ENCODE peak calls at places on chromosomes 11 and 22, in eight cellular contexts. X, L, M, I, S, J, T and E are unnamed samples.
A peak's percentile ranks its signal among the peaks of the same experiment; 100 is the strongest.

GRCh38 chr22:46038516-46039430 is 61.8 kb upstream of the WNT7B start:
- DNase-seq in X (no peak), L (no peak), M (no peak), I (no peak), S (no peak), J (no peak), T (no peak), E (no peak)

GRCh38 chr11:95279921-95280861 is 49.2 kb upstream of the SESN3 start:
- DNase-seq in X (no peak), L (peak; percentile 13), M (peak; percentile 18), I (peak; percentile 24), S (no peak), J (peak; percentile 22), T (peak; percentile 15), E (no peak)

GRCh38 chr11:95684701-95685100 is 104.9 kb downstream of the FAM76B start:
- DNase-seq in X (no peak), L (no peak), M (no peak), I (no peak), S (no peak), J (no peak), T (no peak), E (no peak)

GRCh38 chr11:119756169-119756568 is 27.2 kb upstream of the NECTIN1 start:
- DNase-seq in X (no peak), L (no peak), M (no peak), I (no peak), S (no peak), J (no peak), T (no peak), E (no peak)

GRCh38 chr22:40348025-40348658 is 1.8 kb downstream of the ADSL start:
- DNase-seq in X (no peak), L (peak; percentile 60), M (peak; percentile 39), I (peak; percentile 34), S (peak; percentile 69), J (no peak), T (no peak), E (peak; percentile 78)

GRCh38 chr22:39928556-39929401 is 27.9 kb downstream of the GRAP2 start:
- DNase-seq in X (no peak), L (no peak), M (no peak), I (no peak), S (no peak), J (no peak), T (no peak), E (no peak)

GRCh38 chr11:5504403-5504891 is 5.3 kb downstream of the UBQLN3 start:
- DNase-seq in X (no peak), L (no peak), M (no peak), I (peak; percentile 28), S (no peak), J (no peak), T (no peak), E (no peak)

GRCh38 chr11:113473983-113474361 is 1.2 kb downstream of the DRD2 start:
- DNase-seq in X (no peak), L (no peak), M (no peak), I (no peak), S (no peak), J (no peak), T (no peak), E (no peak)

GRCh38 chr11:2825886-2826678 is 59.5 kb downstream of the CDKN1C start:
- DNase-seq in X (peak; percentile 32), L (no peak), M (peak; percentile 76), I (peak; percentile 46), S (peak; percentile 95), J (no peak), T (peak; percentile 94), E (no peak)

GRCh38 chr11:32586576-32587190 is 3.1 kb downstream of the EIF3M start:
- DNase-seq in X (no peak), L (no peak), M (no peak), I (peak; percentile 13), S (peak; percentile 20), J (no peak), T (no peak), E (peak; percentile 33)
- H3K4me3 ChIP-seq in X (no peak overlapping the region), L (no peak overlapping the region), M (no peak overlapping the region), I (no peak overlapping the region), S (no peak overlapping the region), J (no peak overlapping the region), T (no peak overlapping the region), E (no peak overlapping the region)

GRCh38 chr11:63890368-63890767 is 26.6 kb downstream of the RCOR2 start:
- DNase-seq in X (no peak), L (no peak), M (no peak), I (no peak), S (no peak), J (no peak), T (no peak), E (no peak)
- H3K4me3 ChIP-seq in X (no peak overlapping the region), L (no peak overlapping the region), M (no peak overlapping the region), I (no peak overlapping the region), S (no peak overlapping the region), J (no peak overlapping the region), T (no peak overlapping the region), E (no peak overlapping the region)

DNA sequence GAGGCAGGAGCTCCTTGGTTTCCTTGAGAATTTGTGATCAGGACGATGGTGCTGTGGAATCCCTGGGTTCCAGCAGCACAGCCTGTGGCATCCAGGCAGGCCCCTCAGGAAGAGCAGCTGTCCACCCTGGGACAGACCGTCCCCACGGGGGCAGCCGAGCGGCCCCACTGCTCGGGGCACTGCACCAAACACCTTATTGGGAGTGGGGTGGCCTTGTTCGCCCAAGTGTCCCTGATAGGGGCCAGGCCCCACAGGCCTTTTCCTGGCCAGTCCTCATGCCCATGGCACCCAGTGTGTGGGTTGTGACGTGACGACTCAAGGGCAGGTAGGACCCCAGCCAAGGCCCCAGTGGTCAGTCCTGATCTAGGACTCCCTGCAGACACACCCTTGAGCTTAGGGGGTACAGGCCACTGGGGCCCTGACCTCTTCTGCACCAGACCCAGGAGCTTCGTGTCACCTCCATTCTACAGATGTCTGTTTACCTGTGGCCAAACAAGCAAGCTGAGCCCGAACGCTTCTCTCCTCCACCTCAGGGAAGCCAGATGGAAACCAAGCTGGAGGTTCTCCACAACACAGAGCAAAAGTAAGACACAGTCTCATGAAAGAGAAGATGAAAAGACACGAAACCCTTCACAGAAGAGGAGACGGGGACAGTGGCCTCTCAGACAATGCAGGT is 1.5 kb upstream of the BRD1 start:
- DNase-seq in X (no peak), L (no peak), M (no peak), I (no peak), S (no peak), J (no peak), T (no peak), E (no peak)
- H3K4me3 ChIP-seq in X (no peak overlapping the region), L (no peak overlapping the region), M (no peak overlapping the region), I (no peak overlapping the region), S (no peak overlapping the region), J (no peak overlapping the region), T (no peak overlapping the region), E (no peak overlapping the region)

GRCh38 chr11:70158201-70158600 is 44.9 kb upstream of the FADD start:
- DNase-seq in X (no peak), L (no peak), M (peak; percentile 29), I (peak; percentile 70), S (peak; percentile 13), J (no peak), T (no peak), E (peak; percentile 73)

GRCh38 chr11:70158757-70159389 is 44.2 kb upstream of the FADD start:
- DNase-seq in X (no peak), L (no peak), M (no peak), I (no peak), S (no peak), J (no peak), T (no peak), E (no peak)

GRCh38 chr11:70156291-70157037 is 46.6 kb upstream of the FADD start:
- DNase-seq in X (no peak), L (no peak), M (no peak), I (no peak), S (no peak), J (no peak), T (no peak), E (no peak)

GRCh38 chr11:70161043-70161625 is 42.0 kb upstream of the FADD start:
- DNase-seq in X (no peak), L (no peak), M (no peak), I (no peak), S (no peak), J (no peak), T (no peak), E (no peak)

DNA sequence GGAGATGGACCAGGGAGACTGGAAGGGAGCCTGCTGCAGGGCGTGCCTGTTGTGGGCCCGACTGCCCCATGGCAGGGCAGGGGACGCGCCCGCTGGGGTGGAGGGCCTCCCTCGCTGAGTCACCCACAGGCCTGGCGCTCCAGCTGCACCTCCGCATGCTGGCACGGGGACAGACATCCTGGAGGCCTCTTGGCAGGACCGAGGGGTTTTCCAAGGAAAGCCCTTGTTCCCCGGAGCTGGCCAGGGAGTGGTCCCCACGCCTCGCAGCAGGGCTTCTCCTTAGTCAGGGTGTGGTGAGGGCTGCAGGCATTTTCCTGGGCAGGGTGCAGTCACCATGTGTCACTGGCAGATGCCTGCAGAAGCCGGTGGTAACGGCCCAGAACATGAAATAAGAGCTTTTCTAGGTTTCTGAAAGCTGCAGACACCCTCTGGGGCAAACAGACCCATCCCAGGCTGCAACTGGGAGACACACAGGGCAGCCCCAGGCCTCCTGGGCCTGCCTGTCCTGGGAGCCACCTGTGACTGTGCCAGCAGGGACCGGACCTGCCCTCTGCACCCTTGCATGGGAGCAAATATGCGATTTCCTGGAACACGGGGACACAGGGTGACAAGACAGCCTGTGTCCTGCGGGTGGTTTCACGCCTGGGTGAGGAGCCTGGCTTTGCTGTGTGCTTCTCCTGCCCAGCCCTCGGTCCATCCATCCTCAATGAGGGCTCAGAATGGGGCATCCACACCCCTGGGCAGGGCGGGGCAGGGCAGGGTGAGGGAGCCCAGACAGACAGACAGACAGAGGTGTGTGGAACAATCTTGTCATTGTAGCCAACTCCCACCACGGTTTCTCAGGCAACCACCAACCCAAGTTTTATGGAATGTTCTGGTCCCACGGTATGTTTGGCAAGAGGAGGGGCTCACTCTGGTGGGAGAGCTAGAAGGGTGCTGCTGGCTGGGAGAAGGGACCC is 43.2 kb upstream of the FADD start:
- DNase-seq in X (no peak), L (no peak), M (no peak), I (no peak), S (peak; percentile 8), J (no peak), T (peak; percentile 34), E (no peak)
- H3K4me3 ChIP-seq in X (no peak overlapping the region), L (no peak overlapping the region), M (no peak overlapping the region), I (no peak overlapping the region), S (no peak overlapping the region), J (no peak overlapping the region), T (no peak overlapping the region), E (no peak overlapping the region)

GRCh38 chr11:75582935-75583709 is 21.1 kb downstream of the SERPINH1 start:
- DNase-seq in X (peak; percentile 81), L (peak; percentile 51), M (peak; percentile 77), I (peak; percentile 84), S (peak; percentile 70), J (peak; percentile 66), T (peak; percentile 32), E (peak; percentile 86)
- H3K4me3 ChIP-seq in X (peak overlapping the region; percentile 64), L (peak overlapping the region; percentile 79), M (peak overlapping the region; percentile 82), I (peak overlapping the region; percentile 78), S (peak overlapping the region; percentile 54), J (peak overlapping the region; percentile 60), T (peak overlapping the region; percentile 56), E (peak overlapping the region; percentile 33)